ENCODE peak calls at places on chromosomes 5 and 9, in five cellular contexts. One of them, this sample, is unnamed.

GRCh38 chr9:91119147-91119546 is 242.6 kb downstream of the AUH start:
- DNase-seq in GM12878: no peak
- DNase-seq in K562: no peak
- DNase-seq in IMR-90: peak
- DNase-seq in SK-N-SH: no peak
- DNase-seq in this sample: no peak

GRCh38 chr5:93461751-93462150 is 119.3 kb downstream of the NR2F1-AS1 start:
- DNase-seq in GM12878: no peak
- DNase-seq in IMR-90: peak
- DNase-seq in SK-N-SH: no peak
- DNase-seq in K562: no peak
- DNase-seq in this sample: no peak

GRCh38 chr9:130361873-130362362 is 82.8 kb upstream of the ASS1 start:
- DNase-seq in IMR-90: no peak
- DNase-seq in K562: no peak
- DNase-seq in GM12878: no peak
- DNase-seq in SK-N-SH: no peak
- DNase-seq in this sample: no peak

GRCh38 chr5:35136386-35136785 is 88.6 kb upstream of the AGXT2 start:
- DNase-seq in K562: no peak
- DNase-seq in IMR-90: peak
- DNase-seq in GM12878: no peak
- DNase-seq in SK-N-SH: no peak
- DNase-seq in this sample: no peak

GRCh38 chr5:887947-888640 is 4.5 kb downstream of the BRD9 start:
- DNase-seq in SK-N-SH: no peak
- DNase-seq in K562: no peak
- DNase-seq in GM12878: no peak
- DNase-seq in IMR-90: no peak
- DNase-seq in this sample: no peak

GRCh38 chr9:16202221-16202620 is 649.4 kb downstream of the CCDC171 start:
- DNase-seq in IMR-90: peak
- DNase-seq in K562: no peak
- DNase-seq in GM12878: no peak
- DNase-seq in SK-N-SH: no peak
- DNase-seq in this sample: no peak

GRCh38 chr5:81969912-81970311 is 1.9 kb upstream of the ATG10 start:
- DNase-seq in IMR-90: no peak
- DNase-seq in K562: no peak
- DNase-seq in SK-N-SH: no peak
- DNase-seq in GM12878: no peak
- DNase-seq in this sample: no peak

GRCh38 chr5:107812570-107813141 is 141.9 kb upstream of the EFNA5 start:
- DNase-seq in IMR-90: peak
- DNase-seq in K562: no peak
- DNase-seq in GM12878: peak
- DNase-seq in SK-N-SH: no peak
- DNase-seq in this sample: no peak

GRCh38 chr9:121498487-121499176 is 1.0 kb downstream of the GGTA1 start:
- DNase-seq in GM12878: no peak
- DNase-seq in IMR-90: peak
- DNase-seq in SK-N-SH: peak
- DNase-seq in K562: no peak
- DNase-seq in this sample: no peak

GRCh38 chr5:33981408-33982171 is 2.9 kb downstream of the SLC45A2 start:
- DNase-seq in IMR-90: peak
- DNase-seq in GM12878: no peak
- DNase-seq in K562: no peak
- DNase-seq in SK-N-SH: no peak
- DNase-seq in this sample: no peak
- TF ChIP-seq MXI1 in IMR-90: no peak
- TF ChIP-seq MXI1 in GM12878: no peak
- TF ChIP-seq MXI1 in K562: no peak
- TF ChIP-seq MXI1 in SK-N-SH: no peak
- TF ChIP-seq MXI1 in this sample: no peak

DNA sequence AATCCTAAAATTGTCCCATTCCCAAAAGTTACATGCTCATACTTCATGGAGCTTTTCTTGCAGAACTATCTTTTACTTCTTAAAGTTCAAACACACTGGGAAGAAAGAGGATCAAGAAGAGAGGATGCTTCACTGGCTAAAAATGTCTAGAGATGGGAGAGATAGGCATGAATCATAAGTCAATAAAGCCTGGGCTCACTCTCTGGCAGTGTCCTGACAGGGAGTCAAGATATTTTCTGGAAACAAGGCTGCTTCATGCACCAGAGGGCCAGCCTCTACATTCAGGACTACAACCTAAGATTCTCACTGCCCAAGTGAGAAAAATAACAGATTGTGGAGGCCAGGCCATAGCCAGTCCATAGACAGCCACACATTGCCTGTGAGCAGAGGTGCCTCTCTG is 1358.4 kb downstream of the EFNA5 start:
- DNase-seq in SK-N-SH: no peak
- DNase-seq in K562: no peak
- DNase-seq in IMR-90: peak
- DNase-seq in GM12878: no peak
- DNase-seq in this sample: no peak
- TF ChIP-seq MXI1 in SK-N-SH: no peak
- TF ChIP-seq MXI1 in K562: no peak
- TF ChIP-seq MXI1 in IMR-90: no peak
- TF ChIP-seq MXI1 in GM12878: no peak
- TF ChIP-seq MXI1 in this sample: no peak

DNA sequence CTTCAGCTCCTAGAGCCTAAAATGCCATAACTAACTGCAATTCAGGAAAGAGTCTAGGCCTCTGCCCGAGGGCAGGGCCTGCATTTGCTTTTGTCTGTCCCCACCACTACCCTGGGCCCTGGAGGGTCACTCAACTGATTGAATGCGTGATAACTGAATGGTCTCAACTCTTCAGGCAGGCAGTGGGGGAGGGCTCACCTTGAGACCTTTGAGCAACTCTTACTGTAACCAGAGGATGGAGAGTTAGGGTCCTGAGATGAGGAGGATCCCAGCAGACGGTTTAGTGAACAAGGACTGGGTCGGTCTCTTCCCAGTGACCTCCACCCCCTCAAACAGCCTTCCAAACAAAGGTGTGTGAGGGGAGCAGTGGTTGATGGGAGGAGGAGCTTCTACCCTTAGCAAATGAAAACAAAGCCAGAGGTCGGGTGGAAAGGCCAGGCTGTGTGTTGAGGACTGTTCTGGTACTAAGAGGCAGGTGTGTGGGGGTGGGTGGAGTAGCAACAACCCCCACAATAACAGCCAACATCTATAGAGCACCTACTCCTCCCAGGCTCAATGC is 59.4 kb downstream of the CXXC5 start:
- DNase-seq in IMR-90: no peak
- DNase-seq in GM12878: no peak
- DNase-seq in K562: no peak
- DNase-seq in SK-N-SH: no peak
- DNase-seq in this sample: peak
- TF ChIP-seq MXI1 in IMR-90: no peak
- TF ChIP-seq MXI1 in GM12878: no peak
- TF ChIP-seq MXI1 in K562: no peak
- TF ChIP-seq MXI1 in SK-N-SH: no peak
- TF ChIP-seq MXI1 in this sample: no peak

GRCh38 chr9:124202447-124202971 is 55.2 kb upstream of the NEK6 start:
- DNase-seq in SK-N-SH: no peak
- DNase-seq in IMR-90: peak
- DNase-seq in K562: peak
- DNase-seq in GM12878: peak
- DNase-seq in this sample: no peak
- TF ChIP-seq MXI1 in SK-N-SH: no peak
- TF ChIP-seq MXI1 in IMR-90: no peak
- TF ChIP-seq MXI1 in K562: no peak
- TF ChIP-seq MXI1 in GM12878: no peak
- TF ChIP-seq MXI1 in this sample: no peak

DNA sequence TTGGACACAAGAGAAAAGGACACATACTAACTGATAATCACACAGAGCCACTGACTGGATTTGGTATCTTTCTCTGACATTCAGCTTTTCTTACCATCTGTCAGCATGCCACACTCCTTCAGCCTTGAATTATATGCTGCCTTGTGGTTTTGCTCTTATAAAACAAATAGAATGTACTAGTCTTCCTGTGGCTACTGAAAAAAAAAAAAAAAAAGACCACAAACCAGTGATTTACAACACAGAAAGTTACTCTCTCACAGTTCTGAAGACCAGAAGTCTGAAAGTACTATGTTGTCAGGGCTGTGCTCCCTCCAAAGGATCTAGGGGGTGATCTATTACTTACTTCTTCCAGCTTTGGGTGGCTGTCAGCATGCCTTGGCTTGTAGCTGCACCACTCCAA is 82.3 kb downstream of the THBS4 start:
- DNase-seq in IMR-90: no peak
- DNase-seq in SK-N-SH: no peak
- DNase-seq in GM12878: no peak
- DNase-seq in K562: no peak
- DNase-seq in this sample: no peak
- TF ChIP-seq MXI1 in IMR-90: no peak
- TF ChIP-seq MXI1 in SK-N-SH: no peak
- TF ChIP-seq MXI1 in GM12878: no peak
- TF ChIP-seq MXI1 in K562: no peak
- TF ChIP-seq MXI1 in this sample: no peak

GRCh38 chr9:135887021-135887507 is 20.3 kb downstream of the CAMSAP1 start:
- DNase-seq in IMR-90: peak
- DNase-seq in K562: no peak
- DNase-seq in SK-N-SH: no peak
- DNase-seq in GM12878: no peak
- DNase-seq in this sample: no peak
- TF ChIP-seq MXI1 in IMR-90: no peak
- TF ChIP-seq MXI1 in K562: no peak
- TF ChIP-seq MXI1 in SK-N-SH: no peak
- TF ChIP-seq MXI1 in GM12878: no peak
- TF ChIP-seq MXI1 in this sample: no peak

This sample was measured in HepG2.